ENCODE peak calls at places on chromosomes 13 and 19, in four cellular contexts. Z is bronchial epithelial cell; I is H7; T is activated naive CD4-positive, alpha-beta T cell treated with anti-CD3 and anti-CD28 coated beads, Interleukin-2, amount 50 U/mL, for 16 hours. M is an unnamed sample.
A peak's percentile ranks its signal among the peaks of the same experiment; 100 is the strongest.

GRCh38 chr19:44672226-44672625 is 944 bp downstream of the CEACAM19 start:
- DNase-seq in T (no peak), I (no peak), Z (no peak), M (no peak)

GRCh38 chr19:39351537-39352037 is 9.4 kb downstream of the SAMD4B start:
- DNase-seq in I (no peak), Z (no peak), T (peak; percentile 40), M (no peak)

GRCh38 chr19:8973501-8974091 is 36.6 kb downstream of the MUC16 start:
- DNase-seq in Z (peak; percentile 2), I (no peak), T (no peak), M (peak; percentile 55)

GRCh38 chr19:47729468-47729798 is 15.9 kb upstream of the NOP53 start:
- DNase-seq in I (peak; percentile 79), T (no peak), Z (peak; percentile 91), M (peak; percentile 56)

GRCh38 chr19:980133-980998 is 3.8 kb upstream of the WDR18 start:
- DNase-seq in I (peak; percentile 91), T (no peak), Z (no peak), M (peak; percentile 76)

GRCh38 chr13:92896842-92897241 is 329.8 kb upstream of the GPC6 start:
- DNase-seq in T (no peak), I (peak; percentile 0), Z (peak; percentile 45), M (peak; percentile 61)

GRCh38 chr13:37427843-37428494 is 170.6 kb downstream of the POSTN start:
- DNase-seq in I (peak; percentile 5), T (no peak), Z (no peak), M (peak; percentile 13)

GRCh38 chr19:41776700-41777099 is 19.7 kb upstream of the CEACAM3 start:
- DNase-seq in T (no peak), Z (peak; percentile 49), I (no peak), M (no peak)

GRCh38 chr19:55373993-55374757 is 2.5 kb upstream of the TMEM190 start:
- DNase-seq in Z (no peak), I (peak; percentile 88), T (no peak), M (peak; percentile 51)

GRCh38 chr19:32692727-32693061 is 1.1 kb downstream of the NUDT19 start:
- DNase-seq in Z (no peak), I (no peak), T (no peak), M (no peak)

GRCh38 chr13:93716623-93717022 is 490.0 kb downstream of the GPC6 start:
- DNase-seq in T (no peak), Z (no peak), I (no peak), M (no peak)

GRCh38 chr13:25018729-25019115 is 77.2 kb upstream of the PABPC3 start:
- DNase-seq in Z (no peak), T (no peak), I (peak; percentile 56), M (peak; percentile 17)

GRCh38 chr13:36531746-36532486 is 99.6 kb downstream of the CCNA1 start:
- DNase-seq in I (no peak), T (no peak), Z (peak; percentile 39), M (no peak)

GRCh38 chr19:44582581-44583265 is 30.6 kb upstream of the IGSF23 start:
- DNase-seq in T (peak; percentile 19), Z (peak; percentile 25), I (peak; percentile 69), M (peak; percentile 90)

GRCh38 chr13:98845726-98846125 is 93.3 kb upstream of the SLC15A1 start:
- DNase-seq in T (no peak), I (no peak), Z (no peak), M (no peak)

GRCh38 chr13:64078480-64078936 is 2662.9 kb upstream of the PCDH20 start:
- DNase-seq in Z (no peak), T (no peak), I (peak; percentile 10), M (peak; percentile 5)

GRCh38 chr19:48752511-48753365 is at the start of gene FUT1:
- DNase-seq in T (peak; percentile 37), I (peak; percentile 98), Z (peak; percentile 85), M (peak; percentile 92)

GRCh38 chr19:6530385-6531162 is at the start of gene TNFSF9:
- DNase-seq in Z (peak; percentile 68), I (peak; percentile 95), T (peak; percentile 75), M (peak; percentile 87)

GRCh38 chr13:106548064-106548696 is 12.7 kb upstream of the EFNB2 start:
- DNase-seq in Z (peak; percentile 59), T (no peak), I (no peak), M (no peak)

GRCh38 chr19:16825312-16826168 is 3.7 kb upstream of the SIN3B start:
- DNase-seq in I (peak; percentile 80), T (no peak), Z (peak; percentile 68), M (peak; percentile 55)

GRCh38 chr13:36430247-36431203 is 1.8 kb upstream of the CCNA1 start:
- DNase-seq in Z (no peak), T (no peak), I (peak; percentile 43), M (peak; percentile 29)

GRCh38 chr19:32168111-32168510 is 177.3 kb upstream of the ZNF507 start:
- DNase-seq in I (no peak), Z (no peak), T (no peak), M (no peak)

GRCh38 chr19:1855040-1855827 is 7.0 kb upstream of the REXO1 start:
- DNase-seq in I (peak; percentile 100), Z (peak; percentile 71), T (peak; percentile 61), M (peak; percentile 93)

GRCh38 chr13:83943530-83944279 is 61.4 kb upstream of the SLITRK1 start:
- DNase-seq in Z (no peak), T (no peak), I (no peak), M (peak; percentile 20)

GRCh38 chr13:106183410-106184128 is 351.9 kb downstream of the EFNB2 start:
- DNase-seq in T (no peak), Z (no peak), I (no peak), M (no peak)

GRCh38 chr19:35305181-35305580 is 13.2 kb downstream of the MAG start:
- DNase-seq in T (no peak), Z (no peak), I (no peak), M (no peak)

GRCh38 chr19:46385636-46386035 is 27.7 kb downstream of the CCDC8 start:
- DNase-seq in I (no peak), Z (no peak), T (no peak), M (no peak)

M was measured in iPS-NIHi11.